ENCODE peak calls at places on chromosome 1, in seven cellular contexts. W is breast epithelium, P is suprapubic skin, Q is HCT116, K is body of pancreas, R is tibial nerve, G is gastrocnemius medialis. H is an unnamed sample.

GRCh38 chr1:209202826-209203439 is 380.6 kb upstream of the CAMK1G start:
- DNase-seq in P (no peak), Q (peak; percentile 46), K (no peak), G (no peak), R (no peak), W (no peak), H (no peak)

GRCh38 chr1:35640380-35641232 is 720 bp downstream of the PSMB2 start:
- DNase-seq in R (no peak), W (no peak), G (no peak), K (no peak), P (no peak), Q (no peak), H (no peak)

GRCh38 chr1:11802973-11803885 is 2.5 kb downstream of the MTHFR start:
- DNase-seq in W (peak; percentile 71), P (peak; percentile 94), G (peak; percentile 84), R (peak; percentile 90), Q (peak; percentile 36), K (peak; percentile 77), H (peak; percentile 90)

GRCh38 chr1:233597489-233597901 is 16.4 kb upstream of the KCNK1 start:
- DNase-seq in P (no peak), W (no peak), Q (no peak), R (no peak), G (no peak), K (no peak), H (no peak)

GRCh38 chr1:7278045-7278444 is 492.8 kb downstream of the CAMTA1 start:
- DNase-seq in R (no peak), P (no peak), W (no peak), G (no peak), Q (no peak), K (no peak), H (no peak)

GRCh38 chr1:193489191-193489590 is 302.8 kb upstream of the B3GALT2 start:
- DNase-seq in W (no peak), R (no peak), Q (no peak), P (no peak), K (no peak), G (no peak), H (no peak)

GRCh38 chr1:173405281-173405680 is 71.9 kb upstream of the PRDX6 start:
- DNase-seq in W (no peak), Q (no peak), K (no peak), P (no peak), G (no peak), R (no peak), H (no peak)

GRCh38 chr1:182601416-182601786 is 2.8 kb downstream of the RGS16 start:
- DNase-seq in G (peak; percentile 54), W (peak; percentile 51), Q (peak; percentile 69), K (peak; percentile 77), R (peak; percentile 70), P (no peak), H (peak; percentile 81)

GRCh38 chr1:11793819-11794218 is 11.9 kb downstream of the MTHFR start:
- DNase-seq in G (no peak), W (no peak), K (no peak), P (no peak), R (no peak), Q (no peak), H (no peak)

GRCh38 chr1:148372731-148373130 is 110.4 kb downstream of the PPIAL4G start:
- DNase-seq in R (no peak), K (no peak), Q (no peak), G (no peak), W (no peak), P (no peak), H (no peak)

GRCh38 chr1:13808729-13809131 is 108.7 kb downstream of the PRDM2 start:
- DNase-seq in R (peak; percentile 39), Q (no peak), G (no peak), W (no peak), P (no peak), K (no peak), H (peak; percentile 64)

GRCh38 chr1:190665045-190665444 is 187.4 kb upstream of the BRINP3 start:
- DNase-seq in G (no peak), Q (no peak), R (no peak), P (no peak), W (no peak), K (no peak), H (no peak)

GRCh38 chr1:212311836-212312497 is 26.8 kb downstream of the PPP2R5A start:
- DNase-seq in P (no peak), W (no peak), K (no peak), Q (no peak), G (no peak), R (no peak), H (no peak)

GRCh38 chr1:12593621-12594066 is 24.4 kb downstream of the DHRS3 start:
- DNase-seq in R (peak; percentile 58), P (no peak), Q (no peak), G (peak; percentile 71), W (peak; percentile 52), K (no peak), H (peak; percentile 66)

GRCh38 chr1:148379697-148380096 is 103.4 kb downstream of the PPIAL4G start:
- DNase-seq in W (no peak), R (no peak), K (no peak), G (no peak), P (no peak), Q (no peak), H (no peak)

GRCh38 chr1:186785503-186785902 is 43.2 kb upstream of the PLA2G4A start:
- DNase-seq in K (no peak), Q (no peak), P (no peak), W (no peak), R (no peak), G (no peak), H (no peak)

GRCh38 chr1:64493864-64494263 is 23.9 kb downstream of the CACHD1 start:
- DNase-seq in K (no peak), G (no peak), W (no peak), R (no peak), Q (no peak), P (no peak), H (no peak)

GRCh38 chr1:226578946-226579639 is 30.5 kb downstream of the STUM start:
- DNase-seq in W (no peak), Q (no peak), K (no peak), P (no peak), R (no peak), G (no peak), H (no peak)

GRCh38 chr1:110281363-110282290 is 57.5 kb upstream of the RBM15 start:
- DNase-seq in R (no peak), Q (no peak), G (no peak), K (no peak), W (no peak), P (no peak), H (no peak)

GRCh38 chr1:41629136-41629535 is 144.7 kb upstream of the EDN2 start:
- DNase-seq in P (no peak), G (no peak), K (no peak), Q (no peak), W (no peak), R (no peak), H (no peak)

GRCh38 chr1:114353233-114353632 is 157.8 kb downstream of the TRIM33 start:
- DNase-seq in K (peak; percentile 58), R (peak; percentile 40), G (no peak), W (peak; percentile 40), P (no peak), Q (no peak), H (no peak)

GRCh38 chr1:22026924-22027289 is 25.4 kb downstream of the CELA3A start:
- DNase-seq in W (no peak), Q (no peak), G (no peak), R (no peak), P (no peak), K (no peak), H (no peak)

GRCh38 chr1:21100496-21100895 is 76.2 kb downstream of the EIF4G3 start:
- DNase-seq in K (no peak), P (no peak), Q (no peak), G (no peak), W (no peak), R (peak; percentile 18), H (no peak)

GRCh38 chr1:1629430-1630190 is 2.4 kb upstream of the MMP23B start:
- DNase-seq in W (no peak), R (no peak), P (no peak), Q (no peak), G (no peak), K (no peak), H (peak; percentile 47)

GRCh38 chr1:937521-937920 is 13.8 kb downstream of the SAMD11 start:
- DNase-seq in K (no peak), P (no peak), G (no peak), R (no peak), W (no peak), Q (no peak), H (no peak)

GRCh38 chr1:47487826-47488450 is 50.1 kb downstream of the FOXD2 start:
- DNase-seq in K (no peak), Q (no peak), G (no peak), P (no peak), W (no peak), R (no peak), H (no peak)

GRCh38 chr1:29181413-29182225 is at the start of gene SRSF4:
- DNase-seq in Q (peak; percentile 94), P (peak; percentile 99), G (peak; percentile 99), K (peak; percentile 99), W (peak; percentile 98), R (peak; percentile 92), H (peak; percentile 100)
- TF ChIP-seq POLR2A in Q (peak; percentile 62), P (peak; percentile 97), G (peak; percentile 98), K (peak; percentile 65), W (peak; percentile 27), R (peak; percentile 72), H (peak; percentile 99)

GRCh38 chr1:23330846-23331245 is 13.2 kb downstream of the HNRNPR start:
- DNase-seq in K (no peak), Q (no peak), G (no peak), R (no peak), P (no peak), W (no peak), H (no peak)
- H3K27ac ChIP-seq in K (no peak overlapping the region), Q (no peak overlapping the region), G (no peak overlapping the region), R (no peak overlapping the region), P (no peak overlapping the region), W (no peak overlapping the region), H (no peak overlapping the region)

DNA sequence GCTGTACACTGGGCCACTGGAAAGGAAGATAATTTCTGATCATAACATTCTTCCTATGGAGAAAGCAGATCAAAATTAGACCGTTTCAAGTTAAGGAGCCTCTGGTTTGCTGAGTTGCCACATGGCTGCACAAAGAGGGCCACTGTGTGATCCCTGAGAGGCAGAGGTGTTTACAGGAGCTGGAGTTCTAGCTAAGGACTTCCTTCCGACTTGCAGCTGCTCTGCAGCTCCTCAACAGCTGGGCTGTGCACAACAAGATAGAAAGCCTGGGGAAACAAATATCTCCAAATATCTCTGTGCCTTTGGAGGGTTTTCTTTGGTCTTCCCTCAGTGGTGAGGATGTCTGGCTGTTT is 26.8 kb downstream of the GADD45A start:
- DNase-seq in G (no peak), P (no peak), K (no peak), W (no peak), R (no peak), Q (no peak), H (no peak)
- H3K4me1 ChIP-seq in G (peaks cover 24% of the 10 kb centered on the region), P (peaks cover 60% of the 10 kb centered on the region), K (peaks cover 39% of the 10 kb centered on the region), W (no peaks in the 10 kb centered on the region), R (peaks cover 21% of the 10 kb centered on the region), Q (peaks cover 65% of the 10 kb centered on the region), H (peaks cover 28% of the 10 kb centered on the region)

GRCh38 chr1:107056426-107057196 is at the start of gene PRMT6:
- DNase-seq in K (peak; percentile 87), G (peak; percentile 57), P (peak; percentile 86), Q (peak; percentile 8), R (peak; percentile 68), W (peak; percentile 48), H (peak; percentile 85)

GRCh38 chr1:107058245-107059032 is 2.0 kb downstream of the PRMT6 start:
- DNase-seq in R (no peak), K (no peak), W (no peak), P (no peak), Q (no peak), G (no peak), H (no peak)

GRCh38 chr1:107061886-107062285 is 5.4 kb downstream of the PRMT6 start:
- DNase-seq in G (no peak), K (no peak), Q (no peak), W (no peak), P (no peak), R (no peak), H (no peak)

GRCh38 chr1:107057197-107058133 is 991 bp downstream of the PRMT6 start:
- DNase-seq in Q (no peak), R (peak; percentile 35), G (peak; percentile 15), P (peak; percentile 78), K (peak; percentile 87), W (peak; percentile 23), H (peak; percentile 77)
- TF ChIP-seq POLR2A in Q (no peak), R (no peak), G (peak; percentile 32), P (no peak), K (peak; percentile 73), W (no peak), H (peak; percentile 36)